ENCODE peak calls at places on chromosomes 5 and 9, in six cellular contexts. V, M, S, U, P and F are unnamed samples.

GRCh38 chr5:171570244-171570819 is 150.9 kb downstream of the FGF18 start:
- DNase-seq in U (no peak), P (no peak), S (no peak), M (no peak), V (no peak), F (no peak)

GRCh38 chr5:54868511-54869483 is 116.6 kb downstream of the ESM1 start:
- DNase-seq in U (no peak), P (no peak), S (no peak), M (no peak), V (no peak), F (no peak)

GRCh38 chr9:26296910-26297309 is 595.7 kb downstream of the CAAP1 start:
- DNase-seq in U (no peak), V (no peak), S (no peak), P (no peak), M (no peak), F (no peak)

GRCh38 chr9:110520120-110520701 is 59.3 kb downstream of the SVEP1 start:
- DNase-seq in S (no peak), M (no peak), U (no peak), P (no peak), V (no peak), F (no peak)

GRCh38 chr5:94893404-94894145 is 275.1 kb downstream of the SLF1 start:
- DNase-seq in P (no peak), U (no peak), S (no peak), M (no peak), V (no peak), F (no peak)

GRCh38 chr5:8458038-8458383 is 589.1 kb downstream of the MTRR start:
- DNase-seq in U (no peak), V (no peak), P (no peak), M (no peak), S (no peak), F (no peak)

GRCh38 chr5:170642776-170643436 is 139.1 kb downstream of the KCNIP1 start:
- DNase-seq in V (no peak), P (no peak), M (no peak), S (no peak), U (no peak), F (no peak)

GRCh38 chr9:131697097-131697496 is 42.8 kb downstream of the RAPGEF1 start:
- DNase-seq in V (peak), U (no peak), M (no peak), S (peak), P (no peak), F (no peak)

GRCh38 chr5:116478461-116478860 is 96.2 kb downstream of the SEMA6A start:
- DNase-seq in M (no peak), V (no peak), U (no peak), P (no peak), S (no peak), F (no peak)

GRCh38 chr5:12354686-12355085 is 450.4 kb upstream of the CTNND2 start:
- DNase-seq in S (no peak), U (no peak), P (no peak), V (no peak), M (no peak), F (no peak)

GRCh38 chr9:128406848-128407391 is 13.7 kb upstream of the CERCAM start:
- DNase-seq in U (no peak), V (no peak), S (no peak), M (peak), P (no peak), F (no peak)

GRCh38 chr5:17218353-17219005 is 1.0 kb downstream of the BASP1 start:
- DNase-seq in U (no peak), M (no peak), P (peak), V (peak), S (no peak), F (no peak)

GRCh38 chr5:17219006-17219422 is 1.6 kb downstream of the BASP1 start:
- DNase-seq in V (no peak), P (no peak), U (no peak), M (no peak), S (no peak), F (no peak)

GRCh38 chr5:17216974-17217325 is 481 bp upstream of the BASP1 start:
- DNase-seq in V (peak), S (no peak), U (no peak), P (no peak), M (no peak), F (no peak)

GRCh38 chr5:17216176-17216973 is 1.1 kb upstream of the BASP1 start:
- DNase-seq in M (peak), S (peak), U (peak), V (peak), P (peak), F (peak)

GRCh38 chr5:17217421-17218352 is at the start of gene BASP1:
- DNase-seq in V (peak), M (no peak), P (peak), U (no peak), S (peak), F (no peak)
- TF ChIP-seq POLR2A in V (no peak), M (no peak), P (peak), U (no peak), S (peak), F (peak)

GRCh38 chr5:109388407-109388806 is 21.4 kb downstream of the PJA2 start:
- DNase-seq in S (no peak), U (no peak), P (no peak), M (no peak), V (no peak), F (no peak)
- H3K27ac ChIP-seq in S (no peak), U (no peak), P (no peak), M (no peak), V (no peak), F (no peak)

DNA sequence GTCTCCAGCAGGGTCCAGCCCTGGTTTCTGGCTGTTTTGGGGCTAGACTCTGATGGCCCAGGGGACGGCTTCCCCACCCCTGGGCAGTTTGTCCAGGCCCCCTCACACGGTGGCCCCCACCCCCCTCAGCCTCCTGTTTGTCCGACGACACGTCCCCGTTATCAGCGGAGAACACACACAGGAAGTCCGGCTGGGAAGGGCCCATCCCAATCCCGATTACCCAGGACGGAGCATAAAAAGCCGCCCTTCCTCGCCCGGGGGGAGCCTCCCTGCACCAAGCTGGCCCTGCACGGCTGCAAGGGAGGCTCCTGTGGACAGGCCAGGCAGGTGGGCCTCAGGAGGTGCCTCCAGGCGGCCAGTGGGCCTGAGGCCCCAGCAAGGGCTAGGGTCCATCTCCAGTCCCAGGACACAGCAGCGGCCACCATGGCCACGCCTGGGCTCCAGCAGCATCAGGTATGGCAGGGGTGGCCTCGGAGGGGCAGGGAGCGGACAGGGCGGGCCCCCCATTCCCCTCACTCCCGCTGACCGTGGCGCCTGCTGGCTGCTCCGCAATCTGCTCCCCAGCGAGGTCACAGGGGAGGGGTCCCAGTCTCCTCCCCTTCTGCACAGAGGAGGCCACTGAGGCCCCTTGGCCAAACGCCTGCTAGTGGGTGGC is at the start of gene EGFL7:
- DNase-seq in U (no peak), P (no peak), S (peak), V (peak), M (no peak), F (no peak)
- TF ChIP-seq POLR2A in U (no peak), P (peak), S (peak), V (no peak), M (no peak), F (peak)

GRCh38 chr9:93108301-93109041 is 12.5 kb downstream of the CARD19 start:
- DNase-seq in U (no peak), S (no peak), V (peak), M (no peak), P (no peak), F (no peak)
- H3K27ac ChIP-seq in U (no peak), S (no peak), V (no peak), M (no peak), P (no peak), F (no peak)

GRCh38 chr5:173055042-173055721 is 970 bp upstream of the CREBRF start:
- DNase-seq in P (no peak), S (no peak), U (no peak), M (peak), V (no peak), F (no peak)

GRCh38 chr5:173055722-173055982 is 500 bp upstream of the CREBRF start:
- DNase-seq in U (no peak), P (no peak), M (peak), S (no peak), V (no peak), F (no peak)

GRCh38 chr5:173057062-173057924 is 1.1 kb downstream of the CREBRF start:
- DNase-seq in S (peak), U (peak), V (peak), P (peak), M (peak), F (peak)

GRCh38 chr5:173056783-173057061 is 570 bp downstream of the CREBRF start:
- DNase-seq in P (no peak), M (no peak), V (no peak), U (no peak), S (no peak), F (no peak)

DNA sequence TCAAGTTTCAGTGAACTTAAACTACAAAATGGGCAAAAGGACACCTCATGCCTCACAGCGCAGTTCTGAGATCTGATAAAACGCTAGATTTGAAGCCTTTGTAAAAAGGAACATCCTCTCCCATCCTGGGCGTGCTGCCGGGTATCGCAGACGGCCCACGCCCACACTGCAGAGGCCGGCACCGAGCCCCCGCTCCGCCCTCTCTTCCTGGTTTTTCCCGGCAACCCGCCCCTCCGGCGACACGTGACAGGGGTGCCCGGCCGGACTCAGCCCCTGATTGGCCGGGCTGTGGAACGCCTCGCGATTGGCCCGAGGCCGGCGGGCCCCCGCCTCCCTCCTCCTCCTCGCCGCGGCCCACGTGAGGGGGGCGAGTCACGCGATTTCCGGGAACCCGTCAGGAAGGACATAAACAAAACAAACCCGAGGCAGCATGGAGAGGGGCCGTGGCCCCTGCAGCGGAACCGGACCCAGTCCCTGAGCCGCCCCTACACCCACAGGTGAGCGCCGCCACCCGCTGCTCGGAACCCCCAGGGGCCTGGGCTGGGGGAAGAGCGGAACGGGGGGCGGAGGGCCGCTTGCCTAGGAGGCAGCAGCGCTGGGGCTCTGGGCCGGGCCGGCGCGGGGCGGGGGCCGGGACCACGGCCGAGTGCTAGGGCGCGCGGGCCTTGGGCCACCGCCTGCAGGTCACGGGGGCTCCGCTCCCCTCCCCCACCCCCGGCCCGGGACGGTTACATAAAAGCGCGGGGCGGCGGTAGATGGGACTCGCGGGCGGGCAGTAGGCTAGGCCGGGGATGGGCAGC is at the start of gene CREBRF:
- DNase-seq in U (peak), V (peak), M (peak), P (peak), S (peak), F (peak)
- TF ChIP-seq POLR2A in U (peak), V (peak), M (no peak), P (peak), S (peak), F (no peak)

GRCh38 chr9:92426501-92426900 is 2.2 kb upstream of the OMD start:
- DNase-seq in V (no peak), P (no peak), M (no peak), U (no peak), S (no peak), F (no peak)

GRCh38 chr9:92425578-92425977 is 1.3 kb upstream of the OMD start:
- DNase-seq in P (no peak), S (no peak), V (no peak), U (no peak), M (no peak), F (no peak)

GRCh38 chr9:92422611-92423010 is 1.7 kb downstream of the OMD start:
- DNase-seq in S (no peak), U (no peak), P (no peak), M (no peak), V (no peak), F (no peak)

GRCh38 chr9:92429866-92430265 is 5.6 kb upstream of the OMD start:
- DNase-seq in M (no peak), U (no peak), V (no peak), P (no peak), S (no peak), F (no peak)

DNA sequence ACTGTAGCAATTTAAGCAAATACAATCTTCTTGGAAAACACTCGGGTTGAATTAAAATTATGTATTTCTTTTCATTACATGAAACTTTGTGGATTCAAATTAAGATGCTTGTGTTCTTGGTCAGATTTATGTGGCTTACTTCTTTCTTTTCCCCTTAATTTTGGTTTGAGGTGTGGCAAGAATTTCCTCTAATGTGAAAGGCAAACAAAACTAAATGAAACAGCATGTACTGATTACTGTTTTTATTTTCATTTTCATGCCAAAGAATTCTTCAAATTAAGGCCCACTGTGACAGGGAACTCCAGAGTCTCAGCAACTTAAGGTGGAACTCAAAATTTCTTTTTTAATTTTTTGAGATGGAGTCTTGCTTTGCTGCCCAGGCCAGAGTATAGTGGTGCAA is at the start of gene OMD:
- DNase-seq in V (no peak), M (no peak), U (no peak), S (no peak), P (no peak), F (no peak)
- H3K27ac ChIP-seq in V (peak), M (no peak), U (peak), S (peak), P (peak), F (peak)

DNA sequence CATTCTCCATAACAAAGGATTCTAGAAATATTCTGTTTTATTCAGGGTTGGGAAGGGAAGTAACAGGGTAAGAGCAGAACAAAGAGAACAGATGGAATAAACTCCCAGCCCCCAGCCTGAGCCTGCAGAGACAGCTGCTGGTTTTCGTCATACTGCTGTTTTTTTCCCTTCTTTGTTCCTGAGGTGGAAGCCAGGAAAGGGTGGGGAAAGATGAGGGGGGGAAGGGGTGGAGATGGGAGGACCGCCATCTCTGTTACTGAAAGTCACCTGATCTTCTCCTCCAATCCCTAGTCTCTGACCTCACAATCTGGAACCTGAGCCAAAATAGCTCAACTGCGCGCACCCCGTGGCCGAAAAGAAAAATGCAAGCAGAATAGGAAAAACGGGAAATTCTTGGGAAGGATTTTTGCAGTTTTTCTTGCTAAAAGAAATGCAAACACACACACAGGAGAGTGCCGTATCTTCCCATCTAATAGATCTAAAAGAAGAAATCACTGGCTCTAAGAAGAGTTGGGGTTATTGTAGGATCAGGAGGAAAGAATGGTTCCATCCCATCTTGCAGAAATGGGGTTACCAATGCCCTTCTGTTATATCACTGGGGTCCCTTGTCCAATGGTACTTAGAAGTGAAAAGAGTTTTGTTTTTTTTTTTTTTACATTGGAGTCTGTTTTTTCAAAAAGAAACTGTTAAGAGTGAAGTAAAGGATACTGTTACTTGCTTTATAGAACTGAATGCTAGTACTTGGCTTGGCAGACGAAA is 57.9 kb downstream of the DIAPH1 start:
- DNase-seq in P (peak), V (peak), S (peak), U (peak), M (peak), F (peak)
- TF ChIP-seq POLR2A in P (no peak), V (peak), S (peak), U (no peak), M (no peak), F (no peak)

GRCh38 chr9:35771943-35772342 is 17.9 kb upstream of the MSMP start:
- DNase-seq in P (peak), S (no peak), U (no peak), M (peak), V (no peak), F (no peak)
- H3K27ac ChIP-seq in P (peak), S (no peak), U (no peak), M (peak), V (no peak), F (peak)

DNA sequence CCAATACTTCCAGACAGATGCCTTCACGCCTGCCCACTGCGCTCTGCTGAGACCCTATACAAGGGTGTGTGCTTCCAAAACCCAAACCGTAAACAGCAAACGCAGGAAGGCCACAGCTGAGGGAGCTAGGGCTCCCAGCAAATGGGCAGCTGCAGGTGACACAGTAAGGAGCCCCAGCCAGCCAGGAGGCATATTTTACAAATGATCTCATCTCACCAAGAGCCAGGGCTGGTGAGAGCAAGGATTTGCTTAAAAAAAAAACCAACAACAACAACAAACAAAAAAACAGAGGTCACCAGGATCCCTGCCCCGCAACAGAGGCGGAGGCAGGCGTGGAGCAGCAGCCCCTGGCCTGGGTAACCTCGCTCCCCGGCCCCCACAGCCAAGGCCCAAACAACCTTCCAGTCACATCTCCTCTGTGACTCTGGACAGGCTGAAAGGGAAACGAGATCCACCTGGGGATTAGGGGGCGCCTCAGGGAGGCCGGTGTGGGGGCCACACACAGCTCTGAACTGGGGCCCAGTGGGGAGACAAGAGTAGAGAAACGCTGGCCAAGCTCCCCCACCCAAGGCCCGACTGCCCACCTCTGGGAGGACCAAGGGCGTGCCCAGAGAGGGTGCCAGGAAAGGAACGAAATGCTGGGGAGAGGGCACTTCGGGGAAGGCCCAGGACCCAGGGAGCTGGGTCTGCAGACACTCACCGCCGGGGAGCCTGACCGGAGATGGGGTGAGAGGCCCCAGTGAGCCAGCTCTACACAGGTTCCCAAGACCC is 3.3 kb downstream of the NACC2 start:
- DNase-seq in P (no peak), M (no peak), S (no peak), U (no peak), V (no peak), F (no peak)
- TF ChIP-seq POLR2A in P (no peak), M (no peak), S (no peak), U (no peak), V (no peak), F (no peak)

GRCh38 chr9:81417885-81418284 is 271.5 kb downstream of the TLE1 start:
- DNase-seq in M (no peak), V (no peak), U (no peak), P (no peak), S (no peak), F (no peak)

GRCh38 chr9:81417299-81417675 is 272.1 kb downstream of the TLE1 start:
- DNase-seq in S (no peak), V (no peak), U (no peak), P (no peak), M (no peak), F (no peak)

GRCh38 chr9:81414836-81415235 is 274.5 kb downstream of the TLE1 start:
- DNase-seq in U (no peak), P (no peak), V (no peak), M (no peak), S (no peak), F (no peak)

GRCh38 chr9:81420024-81420423 is 269.3 kb downstream of the TLE1 start:
- DNase-seq in V (no peak), M (no peak), P (no peak), U (no peak), S (no peak), F (no peak)

DNA sequence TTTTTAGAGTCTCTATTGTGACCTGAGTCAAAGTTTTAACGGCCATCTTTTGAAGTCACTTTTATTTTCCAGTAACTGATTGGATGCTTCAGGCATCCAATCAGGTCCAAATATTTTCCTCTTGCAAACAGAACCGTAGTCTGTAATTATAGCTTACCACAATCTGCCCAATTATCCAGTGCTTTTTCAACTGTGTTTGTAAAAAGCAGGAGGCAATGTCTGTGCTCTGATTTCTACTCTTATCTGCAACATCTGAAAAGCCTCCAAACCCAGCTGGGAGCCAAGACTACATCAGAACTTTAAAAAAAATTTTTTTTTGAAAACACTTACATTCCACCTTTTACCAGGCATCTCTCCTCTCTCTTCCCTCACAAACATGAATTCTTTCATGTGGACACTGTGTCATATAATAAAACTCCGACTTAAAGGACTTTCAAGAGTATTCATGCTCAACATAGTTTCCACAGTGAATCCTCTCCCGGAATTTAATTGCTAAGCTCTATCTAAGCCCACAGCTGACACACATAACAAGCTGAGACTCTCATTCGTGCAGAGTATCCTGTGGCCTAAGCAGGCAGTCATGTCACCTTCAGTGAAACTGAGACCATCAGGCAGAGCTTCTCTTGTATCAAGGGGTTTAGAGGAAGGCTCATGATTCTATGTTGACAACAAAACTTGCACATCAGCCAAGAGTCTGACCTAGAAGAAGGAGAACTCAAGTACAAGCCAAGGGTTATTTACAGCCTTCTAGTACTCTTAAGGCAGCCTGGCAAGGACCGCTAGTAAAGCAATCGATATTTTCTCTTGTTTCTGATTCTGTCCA is 272.7 kb downstream of the TLE1 start:
- DNase-seq in V (no peak), P (no peak), U (no peak), M (no peak), S (no peak), F (no peak)
- H3K27ac ChIP-seq in V (no peak), P (peak), U (peak), M (no peak), S (no peak), F (peak)